ENCODE peak calls at places on chromosomes 13 and 19, in nine cellular contexts. A is pancreas; J is GM23338; R is mammary epithelial cell; N is SK-N-SH; W is body of pancreas; I is effector memory CD4-positive, alpha-beta T cell; V is heart right ventricle; K is IMR-90. O is an unnamed sample.

GRCh38 chr13:36445806-36446423 is 13.6 kb downstream of the CCNA1 start:
- DNase-seq in A (no peak), J (no peak), R (peak; percentile 73), N (no peak), W (no peak), I (no peak), V (no peak), K (no peak), O (peak; percentile 49)

GRCh38 chr13:19861762-19862161 is 1.7 kb downstream of the ZMYM5 start:
- DNase-seq in A (no peak), J (no peak), R (no peak), N (no peak), W (no peak), I (no peak), V (no peak), K (no peak), O (no peak)

GRCh38 chr13:106143930-106144709 is 391.3 kb downstream of the EFNB2 start:
- DNase-seq in A (peak; percentile 40), J (peak; percentile 74), R (peak; percentile 87), N (no peak), W (peak; percentile 36), I (no peak), V (no peak), K (no peak), O (peak; percentile 92)

GRCh38 chr19:35899547-35900214 is 659 bp downstream of the NFKBID start:
- DNase-seq in A (peak; percentile 78), J (peak; percentile 83), R (peak; percentile 82), N (peak; percentile 95), W (peak; percentile 80), I (peak; percentile 80), V (peak; percentile 81), K (peak; percentile 81), O (peak; percentile 48)

GRCh38 chr19:32351807-32352630 is 6.6 kb downstream of the ZNF507 start:
- DNase-seq in A (no peak), J (no peak), R (no peak), N (no peak), W (no peak), I (no peak), V (no peak), K (peak; percentile 69), O (no peak)

GRCh38 chr13:24087611-24088235 is 72.8 kb upstream of the SPATA13 start:
- DNase-seq in A (peak; percentile 54), J (no peak), R (no peak), N (no peak), W (peak; percentile 62), I (no peak), V (peak; percentile 35), K (no peak), O (no peak)

GRCh38 chr19:8935460-8935859 is 74.7 kb downstream of the MUC16 start:
- DNase-seq in A (no peak), J (no peak), R (no peak), N (no peak), W (no peak), I (no peak), V (no peak), K (no peak), O (no peak)

GRCh38 chr13:46119883-46120614 is 15.2 kb upstream of the CPB2 start:
- DNase-seq in A (peak; percentile 29), J (no peak), R (peak; percentile 39), N (no peak), W (peak; percentile 38), I (no peak), V (no peak), K (peak; percentile 19), O (peak; percentile 75)

GRCh38 chr13:64052526-64052925 is 2636.9 kb upstream of the PCDH20 start:
- DNase-seq in A (no peak), J (no peak), R (no peak), N (no peak), W (no peak), I (no peak), V (no peak), K (no peak), O (no peak)

GRCh38 chr19:29401712-29402421 is 123.9 kb upstream of the VSTM2B start:
- DNase-seq in A (no peak), J (no peak), R (no peak), N (no peak), W (no peak), I (no peak), V (no peak), K (no peak), O (no peak)

GRCh38 chr19:48866692-48867091 is 1.7 kb downstream of the PLEKHA4 start:
- DNase-seq in A (no peak), J (no peak), R (no peak), N (no peak), W (no peak), I (no peak), V (no peak), K (no peak), O (no peak)

GRCh38 chr19:55632463-55632834 is 8.1 kb upstream of the ZNF784 start:
- DNase-seq in A (peak; percentile 89), J (peak; percentile 99), R (peak; percentile 84), N (peak; percentile 62), W (peak; percentile 94), I (peak; percentile 78), V (no peak), K (peak; percentile 96), O (peak; percentile 64)

GRCh38 chr19:48624067-48624594 is 4.8 kb downstream of the SPHK2 start:
- DNase-seq in A (peak; percentile 97), J (peak; percentile 99), R (peak; percentile 92), N (peak; percentile 97), W (peak; percentile 97), I (peak; percentile 84), V (peak; percentile 99), K (peak; percentile 97), O (peak; percentile 83)

GRCh38 chr13:96860829-96861228 is 133.4 kb downstream of the OXGR1 start:
- DNase-seq in A (no peak), J (no peak), R (no peak), N (no peak), W (no peak), I (no peak), V (no peak), K (no peak), O (no peak)

DNA sequence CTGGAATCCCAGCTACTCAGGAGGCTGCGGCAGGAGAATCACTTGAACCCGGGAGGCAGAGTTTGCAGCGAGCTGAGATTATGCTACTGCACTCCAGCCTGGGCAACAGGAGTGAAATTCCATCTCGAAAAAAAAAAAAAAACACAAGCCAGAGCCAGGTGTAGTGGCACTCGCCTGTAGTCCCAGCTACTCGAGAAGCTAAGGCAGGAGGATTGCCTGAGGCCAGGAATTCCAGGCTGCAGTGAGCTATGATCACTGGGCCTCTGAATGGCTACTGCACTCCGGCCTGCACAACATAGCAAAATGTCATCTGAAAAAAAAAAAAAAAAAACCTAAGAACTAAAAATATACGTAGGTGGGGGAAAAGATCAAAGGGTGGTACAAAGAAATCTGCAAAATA is 19.4 kb downstream of the EPS15L1 start:
- DNase-seq in A (no peak), J (peak; percentile 42), R (no peak), N (no peak), W (no peak), I (no peak), V (no peak), K (no peak), O (no peak)
- H3K4me1 ChIP-seq in A (peaks cover 4% of the 10 kb centered on the region), J (peaks cover 9% of the 10 kb centered on the region), R (peaks cover 12% of the 10 kb centered on the region), N (peaks cover 18% of the 10 kb centered on the region), W (peaks cover 25% of the 10 kb centered on the region), I (peaks cover 3% of the 10 kb centered on the region), V (peaks cover 78% of the 10 kb centered on the region), K (peaks cover 11% of the 10 kb centered on the region), O (peaks cover 8% of the 10 kb centered on the region)

DNA sequence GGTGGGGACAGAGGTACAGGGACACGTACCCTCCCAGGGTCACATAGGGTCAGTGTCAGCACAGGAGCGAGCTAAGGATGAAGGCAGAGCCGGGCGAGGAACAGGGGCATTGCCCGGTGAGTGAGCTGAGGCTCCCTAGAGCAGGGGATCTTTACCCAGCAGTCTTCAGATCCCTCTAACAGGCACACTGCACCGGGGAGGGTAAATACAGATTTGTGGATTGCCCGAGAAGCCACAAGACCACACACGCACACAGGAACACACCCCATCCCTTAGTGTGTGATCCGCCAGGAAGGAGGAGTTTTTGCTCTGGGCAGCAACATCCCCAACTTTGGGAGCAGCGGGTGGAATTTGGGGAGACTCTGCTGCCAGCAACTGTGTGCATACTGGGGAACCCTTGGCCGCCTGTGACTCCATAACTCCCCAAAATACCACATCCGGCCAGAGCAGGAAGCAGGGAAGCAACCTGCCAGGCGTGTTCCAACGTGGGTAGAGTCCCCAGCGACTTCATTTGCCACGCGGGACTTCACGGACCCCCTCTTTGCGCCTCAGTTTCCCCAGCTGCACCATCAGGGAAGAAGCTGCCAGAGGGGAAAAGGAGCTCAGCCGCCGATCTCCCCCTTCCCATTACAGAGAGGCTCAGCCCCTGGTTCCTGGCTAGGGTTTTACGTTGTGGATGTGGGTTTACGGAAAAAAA is 5.9 kb upstream of the TLE2 start:
- DNase-seq in A (no peak), J (peak; percentile 53), R (peak; percentile 56), N (no peak), W (peak; percentile 50), I (peak; percentile 23), V (peak; percentile 38), K (peak; percentile 35), O (no peak)
- H3K27ac ChIP-seq in A (peak overlapping the region; percentile 87), J (no peak overlapping the region), R (peak overlapping the region; percentile 65), N (no peak overlapping the region), W (peak overlapping the region; percentile 65), I (peak overlapping the region; percentile 63), V (peak overlapping the region; percentile 83), K (peak overlapping the region; percentile 28), O (peak overlapping the region; percentile 44)

DNA sequence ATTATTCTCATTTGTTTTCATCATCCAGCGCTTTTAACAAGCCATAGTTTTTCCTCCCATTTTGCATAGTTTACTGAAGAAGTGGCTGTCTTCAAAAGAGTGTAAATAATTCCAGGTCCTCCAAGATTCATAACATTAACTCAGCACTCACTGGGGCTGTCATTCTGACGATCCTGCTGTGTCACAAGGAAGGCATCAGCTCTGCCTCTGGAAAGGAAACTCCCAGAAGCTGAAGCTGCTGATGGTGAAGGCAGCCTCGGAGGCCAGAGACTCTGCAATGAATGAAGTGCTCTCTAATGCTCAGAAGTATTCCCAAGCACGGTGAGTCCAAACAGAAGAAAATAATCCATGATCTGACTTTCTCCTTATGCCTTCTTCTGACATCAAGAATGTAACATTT is 60.0 kb downstream of the FLT1 start:
- DNase-seq in A (no peak), J (no peak), R (no peak), N (no peak), W (no peak), I (no peak), V (no peak), K (peak; percentile 36), O (no peak)
- H3K4me1 ChIP-seq in A (no peaks in the 10 kb centered on the region), J (peaks cover 76% of the 10 kb centered on the region), R (no peaks in the 10 kb centered on the region), N (no peaks in the 10 kb centered on the region), W (no peaks in the 10 kb centered on the region), I (no peaks in the 10 kb centered on the region), V (no peaks in the 10 kb centered on the region), K (peaks cover 3% of the 10 kb centered on the region), O (no peaks in the 10 kb centered on the region)

DNA sequence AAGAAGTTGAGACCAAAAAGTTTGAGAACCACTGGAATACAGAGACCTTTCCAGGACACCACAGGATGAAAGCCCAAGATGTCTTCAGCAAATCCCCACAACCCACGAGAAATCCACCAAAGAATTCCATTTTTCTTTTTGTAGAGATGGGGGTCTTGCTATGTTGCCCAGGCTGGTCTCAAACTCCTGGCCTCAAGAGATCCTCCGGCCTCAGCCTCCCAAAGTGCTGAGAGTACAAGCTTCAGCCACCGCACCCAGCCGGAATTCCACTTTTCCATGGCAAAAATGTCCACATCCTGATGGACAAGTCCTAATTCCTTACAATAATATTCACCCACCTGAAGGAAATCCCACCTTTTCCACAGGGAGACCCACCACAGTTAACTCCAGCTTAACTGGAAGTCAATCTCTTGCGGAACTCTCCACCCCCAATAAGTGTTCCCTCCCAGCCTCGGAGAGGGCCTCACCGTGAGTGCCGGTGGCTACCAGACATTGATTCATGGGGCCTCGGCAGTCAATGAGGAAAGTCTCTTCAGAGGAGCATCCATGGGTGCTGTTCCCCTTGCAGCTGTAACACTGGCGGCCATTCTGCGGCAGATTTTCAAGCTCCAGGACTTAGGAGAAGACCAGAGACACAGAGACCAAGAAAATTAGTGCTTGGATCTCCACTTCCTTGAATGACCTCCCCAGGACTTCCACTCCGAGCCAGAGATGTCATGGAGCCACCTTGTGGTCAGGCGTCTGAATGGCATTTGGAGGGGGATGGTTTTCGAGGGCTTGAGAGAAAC is 12.3 kb upstream of the CADM4 start:
- DNase-seq in A (peak; percentile 78), J (peak; percentile 88), R (no peak), N (peak; percentile 72), W (peak; percentile 77), I (no peak), V (peak; percentile 35), K (peak; percentile 65), O (no peak)
- H3K27ac ChIP-seq in A (peak overlapping the region; percentile 55), J (no peak overlapping the region), R (no peak overlapping the region), N (no peak overlapping the region), W (peak overlapping the region; percentile 48), I (no peak overlapping the region), V (no peak overlapping the region), K (no peak overlapping the region), O (no peak overlapping the region)

O was measured in foreskin keratinocyte.